ENCODE peak calls at places on chromosomes 13 and 19, in four cellular contexts. H is sigmoid colon, U is upper lobe of left lung, D is ovary. G is an unnamed sample.

GRCh38 chr19:49613374-49613773 is 22.4 kb downstream of the PRR12 start:
- DNase-seq in H (no peak), U (no peak), D (no peak), G (no peak)

GRCh38 chr13:99421758-99422555 is 79.3 kb upstream of the TM9SF2 start:
- DNase-seq in D (no peak), U (no peak), H (no peak), G (peak; percentile 15)

GRCh38 chr13:89239361-89240127 is 1568.4 kb downstream of the SLITRK5 start:
- DNase-seq in U (no peak), H (no peak), D (no peak), G (no peak)

GRCh38 chr19:43638991-43639494 is 607 bp downstream of the CADM4 start:
- DNase-seq in U (no peak), H (no peak), D (no peak), G (no peak)

GRCh38 chr13:59744747-59745394 is 418.9 kb downstream of the DIAPH3 start:
- DNase-seq in D (no peak), U (no peak), H (no peak), G (no peak)

GRCh38 chr13:40287428-40287827 is 379.0 kb downstream of the FOXO1 start:
- DNase-seq in H (no peak), U (no peak), D (no peak), G (no peak)

GRCh38 chr19:28242317-28242927 is 970.5 kb downstream of the UQCRFS1 start:
- DNase-seq in U (no peak), D (no peak), H (no peak), G (no peak)

GRCh38 chr19:1466018-1466460 is 13.0 kb downstream of the C19orf25 start:
- DNase-seq in H (no peak), U (no peak), D (no peak), G (no peak)

GRCh38 chr13:25267715-25268114 is 19.6 kb downstream of the MTMR6 start:
- DNase-seq in D (no peak), H (no peak), U (no peak), G (no peak)

GRCh38 chr13:98508280-98509074 is 68.4 kb downstream of the STK24 start:
- DNase-seq in H (no peak), U (no peak), D (no peak), G (no peak)

GRCh38 chr13:50080856-50081105 is 65.5 kb downstream of the KCNRG start:
- DNase-seq in H (no peak), D (no peak), U (no peak), G (no peak)

GRCh38 chr13:20512042-20512683 is 13.5 kb downstream of the CRYL1 start:
- DNase-seq in U (no peak), H (no peak), D (no peak), G (no peak)

GRCh38 chr13:112182831-112183543 is 116.0 kb downstream of the SOX1 start:
- DNase-seq in D (no peak), U (peak; percentile 80), H (no peak), G (no peak)

GRCh38 chr13:38530492-38530891 is 156.4 kb upstream of the FREM2 start:
- DNase-seq in U (no peak), H (no peak), D (no peak), G (no peak)

GRCh38 chr13:45691667-45692066 is 10.5 kb upstream of the CBY2 start:
- DNase-seq in H (no peak), U (no peak), D (no peak), G (no peak)

GRCh38 chr13:49527123-49527522 is 31.4 kb downstream of the PHF11 start:
- DNase-seq in H (no peak), D (no peak), U (no peak), G (no peak)

GRCh38 chr13:73223372-73223781 is 164.6 kb downstream of the KLF5 start:
- DNase-seq in D (no peak), H (no peak), U (no peak), G (no peak)

GRCh38 chr19:29662604-29663404 is 2.5 kb upstream of the PLEKHF1 start:
- DNase-seq in H (peak; percentile 89), D (peak; percentile 82), U (peak; percentile 26), G (peak; percentile 74)

GRCh38 chr19:31312629-31313244 is 36.5 kb downstream of the TSHZ3 start:
- DNase-seq in D (no peak), U (no peak), H (no peak), G (no peak)

GRCh38 chr13:20410726-20411125 is 114.9 kb downstream of the CRYL1 start:
- DNase-seq in U (no peak), D (no peak), H (no peak), G (no peak)

GRCh38 chr13:57624565-57625435 is 6.7 kb upstream of the PCDH17 start:
- DNase-seq in U (no peak), D (no peak), H (no peak), G (no peak)

GRCh38 chr19:35907377-35907745 is 734 bp downstream of the TYROBP start:
- DNase-seq in D (no peak), U (no peak), H (no peak), G (no peak)

GRCh38 chr19:35909684-35910035 is 1.6 kb upstream of the TYROBP start:
- DNase-seq in H (no peak), D (no peak), U (no peak), G (no peak)

GRCh38 chr19:35911173-35911572 is 3.1 kb upstream of the TYROBP start:
- DNase-seq in U (no peak), H (no peak), D (no peak), G (no peak)

GRCh38 chr19:35908010-35908441 is at the start of gene TYROBP:
- DNase-seq in D (no peak), U (peak; percentile 64), H (no peak), G (no peak)

DNA sequence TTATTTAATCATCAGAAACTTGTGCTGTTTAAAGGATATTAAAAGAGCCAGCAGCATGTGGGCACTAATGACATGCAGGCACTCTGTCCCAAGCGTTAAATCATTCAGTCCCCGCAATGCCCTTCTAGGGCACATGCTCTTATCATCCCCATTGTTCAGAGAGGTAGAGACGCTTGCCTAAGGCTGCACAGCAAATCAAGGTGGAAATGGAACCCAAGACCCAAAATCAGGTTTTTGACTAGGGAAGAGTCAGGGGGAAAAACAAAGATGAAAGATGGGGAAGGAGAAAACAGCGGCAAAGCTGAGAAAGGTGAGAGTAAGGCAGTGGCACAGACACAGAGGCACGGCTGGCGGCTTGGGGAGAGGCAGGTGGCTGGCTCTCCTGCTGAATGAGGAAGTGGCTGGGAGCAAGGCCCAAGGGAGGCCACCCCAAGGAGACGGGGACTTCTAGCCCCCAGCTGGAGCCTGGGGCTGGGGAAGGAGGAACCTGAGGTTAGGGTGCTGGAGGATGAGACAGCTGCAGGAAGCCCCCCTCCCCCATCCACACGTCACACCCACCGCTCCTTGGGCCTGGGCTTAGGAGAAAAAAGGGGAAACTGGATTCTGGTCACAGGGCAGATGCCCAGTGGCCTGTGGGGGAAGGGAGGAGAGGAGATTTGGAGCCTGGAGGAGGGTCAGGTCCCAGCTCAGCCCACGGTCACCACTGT is 1.0 kb upstream of the TYROBP start:
- DNase-seq in H (peak; percentile 88), U (peak; percentile 90), D (no peak), G (peak; percentile 55)
- TF ChIP-seq EP300 in H (no peak), U (peak; percentile 61), D (no peak), G (no peak)

GRCh38 chr19:8629184-8629583 is 1.2 kb upstream of the NFILZ start:
- DNase-seq in U (no peak), D (no peak), H (no peak), G (no peak)

GRCh38 chr19:8631425-8631819 is 989 bp downstream of the NFILZ start:
- DNase-seq in U (no peak), H (no peak), D (no peak), G (no peak)

GRCh38 chr19:8629996-8630683 is at the start of gene NFILZ:
- DNase-seq in H (no peak), D (no peak), U (no peak), G (no peak)

GRCh38 chr19:8626823-8627222 is 3.6 kb upstream of the NFILZ start:
- DNase-seq in U (no peak), D (no peak), H (no peak), G (no peak)

GRCh38 chr19:8630796-8631424 is 477 bp downstream of the NFILZ start:
- DNase-seq in D (no peak), H (no peak), U (no peak), G (no peak)
- TF ChIP-seq EP300 in D (no peak), H (no peak), U (no peak), G (no peak)

GRCh38 chr19:48171584-48172170 is 1.2 kb downstream of the ZSWIM9 start:
- DNase-seq in D (no peak), H (no peak), U (no peak), G (no peak)

GRCh38 chr19:48170817-48171347 is 402 bp downstream of the ZSWIM9 start:
- DNase-seq in D (no peak), U (no peak), H (no peak), G (no peak)

GRCh38 chr19:48168689-48169088 is 1.5 kb downstream of the LIG1 start:
- DNase-seq in D (no peak), H (no peak), U (no peak), G (no peak)

GRCh38 chr19:48169585-48169973 is 565 bp downstream of the LIG1 start:
- DNase-seq in U (peak; percentile 90), D (peak; percentile 73), H (peak; percentile 81), G (peak; percentile 91)

DNA sequence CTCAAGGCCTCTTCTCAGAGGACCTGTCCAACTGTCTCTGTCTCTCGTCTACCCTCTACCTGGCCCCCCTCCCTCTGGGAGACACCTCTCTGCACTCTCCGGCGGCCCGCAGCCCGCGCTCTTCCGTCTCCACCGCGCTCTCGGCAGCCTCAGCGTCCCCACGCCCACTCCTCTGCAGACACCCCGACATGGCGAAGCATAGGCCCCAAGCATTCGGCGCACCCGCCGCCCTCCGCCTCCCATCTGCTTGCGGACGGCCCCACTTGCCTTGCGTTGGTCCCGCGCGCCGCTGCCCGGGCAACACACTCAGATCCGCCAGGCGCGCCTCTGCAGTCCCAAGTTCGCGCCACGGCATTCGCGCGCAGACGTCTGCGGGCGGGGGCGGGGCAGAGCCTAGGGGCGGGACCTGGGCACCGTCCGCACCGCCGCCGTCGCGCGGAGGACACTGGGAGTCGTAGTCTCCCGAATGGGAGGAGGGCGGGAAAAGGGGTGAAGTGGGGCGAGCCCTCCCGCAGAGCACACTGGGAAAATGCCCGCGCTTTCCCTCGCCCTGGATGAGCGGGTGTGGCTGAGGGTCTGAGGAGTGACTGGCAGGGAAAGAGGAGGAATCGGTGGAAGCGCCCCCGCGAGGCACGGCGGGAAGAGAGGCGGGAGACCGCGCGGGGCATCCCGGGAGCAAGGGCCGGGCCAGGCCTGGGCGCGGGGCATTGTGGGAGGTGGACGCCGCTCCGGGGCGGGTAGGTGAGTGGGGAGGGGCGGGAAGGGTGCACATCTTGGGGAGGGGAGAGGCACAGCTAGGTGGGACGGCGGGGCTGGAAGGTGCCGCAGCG is at the start of the genes LIG1 and ZSWIM9:
- DNase-seq in D (peak; percentile 91), H (peak; percentile 94), U (peak; percentile 92), G (peak; percentile 92)
- TF ChIP-seq EP300 in D (no peak), H (peak; percentile 63), U (no peak), G (no peak)

DNA sequence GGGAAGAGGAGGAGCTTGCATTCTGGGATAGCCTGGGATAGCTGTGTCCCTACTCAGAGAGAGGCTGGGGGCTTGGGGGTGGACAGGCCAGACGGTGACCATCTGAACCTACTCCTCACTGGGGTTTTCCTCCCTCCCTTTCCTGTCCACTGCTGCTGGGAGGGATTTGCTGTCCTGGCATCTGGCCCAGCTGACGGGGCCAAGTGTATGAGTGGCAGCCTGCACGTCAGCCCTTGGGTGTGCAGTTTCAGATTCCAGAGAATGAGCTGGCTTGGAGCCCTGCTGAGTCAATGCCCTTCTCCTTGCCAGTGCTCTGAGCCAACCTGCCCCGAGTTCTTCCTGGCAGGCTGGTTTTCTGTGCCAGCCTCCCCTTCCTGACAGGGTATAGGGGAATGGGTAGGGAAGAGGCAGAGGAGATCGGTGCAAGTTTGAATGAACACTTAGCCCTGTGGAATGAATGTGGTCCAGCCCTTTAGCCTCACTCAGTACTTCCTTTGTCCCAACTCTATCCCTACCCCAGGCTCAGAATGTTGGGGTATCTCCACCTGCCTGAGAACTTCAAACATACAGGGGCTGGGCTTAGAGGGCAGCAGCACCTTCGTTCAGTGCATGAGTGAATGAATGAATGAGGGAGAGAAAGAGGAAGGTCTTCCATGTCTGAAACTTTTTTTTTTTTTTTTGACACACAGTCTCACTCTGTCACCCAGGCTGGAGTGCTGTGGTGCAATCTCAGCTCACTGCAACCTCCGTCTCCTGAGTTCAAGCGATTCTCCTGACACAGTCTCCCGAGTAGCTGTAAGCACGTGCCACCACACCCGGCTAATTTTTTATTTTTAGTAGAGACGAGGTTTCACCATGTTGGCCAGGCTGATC is 1.8 kb upstream of the ANGPTL4 start:
- DNase-seq in H (peak; percentile 99), D (peak; percentile 86), U (peak; percentile 97), G (peak; percentile 98)
- TF ChIP-seq EP300 in H (peak; percentile 88), D (peak; percentile 76), U (peak; percentile 74), G (peak; percentile 81)